ENCODE peak calls at places on chromosomes 6 and 20, in seven cellular contexts. T is adrenal gland, X is astrocyte, N is sigmoid colon, G is epithelial cell of esophagus, Q is heart right ventricle, M is hepatocyte. B is an unnamed sample.

GRCh38 chr6:142802124-142802523 is 142.9 kb downstream of the HIVEP2 start:
- DNase-seq in N (no peak), Q (no peak), X (peak), T (peak), M (peak), G (peak), B (no peak)

GRCh38 chr20:5077761-5078387 is 41.9 kb downstream of the PCNA start:
- DNase-seq in X (no peak), T (no peak), M (no peak), N (no peak), Q (no peak), G (no peak), B (no peak)

GRCh38 chr6:44265843-44266233 is 487 bp upstream of the NFKBIE start:
- DNase-seq in T (no peak), M (no peak), Q (no peak), X (no peak), N (no peak), G (no peak), B (no peak)

GRCh38 chr6:35737413-35738211 is 780 bp downstream of the ARMC12 start:
- DNase-seq in Q (no peak), G (peak), T (no peak), M (peak), X (peak), N (no peak), B (peak)

GRCh38 chr20:35604444-35604750 is 11.2 kb upstream of the SPAG4 start:
- DNase-seq in G (peak), T (peak), X (no peak), N (peak), Q (no peak), M (no peak), B (no peak)

GRCh38 chr6:106591111-106591825 is 38.0 kb downstream of the RTN4IP1 start:
- DNase-seq in T (no peak), M (no peak), X (peak), G (peak), Q (no peak), N (no peak), B (no peak)

GRCh38 chr6:106765496-106765895 is 136.1 kb downstream of the QRSL1 start:
- DNase-seq in X (no peak), G (no peak), Q (no peak), T (no peak), M (no peak), N (no peak), B (no peak)

GRCh38 chr6:10399451-10399850 is 15.4 kb downstream of the TFAP2A start:
- DNase-seq in T (no peak), G (no peak), X (no peak), Q (no peak), M (no peak), N (no peak), B (no peak)

GRCh38 chr6:105209950-105210706 is 30.3 kb upstream of the POPDC3 start:
- DNase-seq in M (no peak), N (no peak), Q (no peak), X (peak), T (no peak), G (peak), B (no peak)

GRCh38 chr20:15900443-15900842 is 672.8 kb downstream of the KIF16B start:
- DNase-seq in X (peak), Q (no peak), G (no peak), M (no peak), T (no peak), N (no peak), B (no peak)

GRCh38 chr6:36349240-36349639 is 12.6 kb upstream of the BNIP5 start:
- DNase-seq in M (no peak), T (no peak), Q (no peak), N (no peak), G (peak), X (no peak), B (peak)

GRCh38 chr6:34955447-34955846 is 66.4 kb downstream of the ANKS1A start:
- DNase-seq in G (no peak), X (no peak), T (no peak), Q (no peak), M (no peak), N (no peak), B (no peak)

GRCh38 chr6:84392292-84392691 is 164.8 kb upstream of the CEP162 start:
- DNase-seq in G (no peak), N (no peak), M (no peak), X (no peak), Q (no peak), T (no peak), B (no peak)

GRCh38 chr20:31835977-31836852 is 9.2 kb downstream of the FOXS1 start:
- DNase-seq in M (peak), N (peak), X (peak), G (peak), Q (peak), T (peak), B (no peak)

GRCh38 chr6:141955621-141956020 is 177.1 kb upstream of the GJE1 start:
- DNase-seq in N (no peak), T (no peak), G (no peak), X (no peak), Q (no peak), M (no peak), B (no peak)

GRCh38 chr6:14881399-14881798 is 364.5 kb upstream of the JARID2 start:
- DNase-seq in X (peak), Q (peak), M (no peak), G (peak), N (no peak), T (no peak), B (no peak)

GRCh38 chr6:32845381-32845884 is 1.6 kb upstream of the PSMB8 start:
- DNase-seq in M (no peak), T (no peak), G (no peak), X (no peak), Q (no peak), N (peak), B (no peak)

GRCh38 chr6:3139090-3139903 is 18.0 kb downstream of the TUBB2A start:
- DNase-seq in M (peak), X (peak), T (peak), N (peak), Q (peak), G (peak), B (peak)

GRCh38 chr6:22928775-22929174 is 359.4 kb downstream of the HDGFL1 start:
- DNase-seq in X (no peak), M (no peak), N (no peak), T (no peak), G (no peak), Q (no peak), B (no peak)

GRCh38 chr20:20286061-20286460 is 81.8 kb upstream of the INSM1 start:
- DNase-seq in T (no peak), N (no peak), X (no peak), M (no peak), Q (no peak), G (no peak), B (no peak)

GRCh38 chr6:18141805-18142590 is 12.9 kb downstream of the TPMT start:
- DNase-seq in T (no peak), N (no peak), M (no peak), X (no peak), Q (no peak), G (no peak), B (no peak)

GRCh38 chr6:84258268-84258667 is 30.8 kb upstream of the CEP162 start:
- DNase-seq in X (no peak), G (no peak), M (no peak), T (no peak), Q (no peak), N (no peak), B (no peak)

GRCh38 chr6:37454420-37455125 is 21.6 kb downstream of the CMTR1 start:
- DNase-seq in M (no peak), G (no peak), N (no peak), Q (no peak), X (no peak), T (no peak), B (no peak)

GRCh38 chr6:125745281-125746018 is 4.0 kb upstream of the HEY2 start:
- DNase-seq in M (no peak), N (no peak), G (no peak), T (no peak), Q (no peak), X (no peak), B (no peak)

GRCh38 chr6:20313086-20313485 is 88.6 kb upstream of the E2F3 start:
- DNase-seq in M (no peak), T (no peak), G (no peak), N (no peak), X (no peak), Q (no peak), B (no peak)

GRCh38 chr20:49313271-49313670 is 35.4 kb upstream of the ZNFX1 start:
- DNase-seq in N (no peak), G (no peak), M (no peak), X (no peak), T (no peak), Q (no peak), B (no peak)

GRCh38 chr20:61569836-61570235 is 317.8 kb downstream of the CDH4 start:
- DNase-seq in Q (no peak), T (no peak), M (no peak), N (no peak), X (no peak), G (no peak), B (no peak)

GRCh38 chr6:26331809-26332226 is 33.2 kb upstream of the BTN3A2 start:
- DNase-seq in T (no peak), G (no peak), Q (no peak), N (no peak), M (no peak), X (no peak), B (no peak)

GRCh38 chr6:44367686-44368085 is 19.8 kb upstream of the CDC5L start:
- DNase-seq in X (no peak), T (no peak), M (no peak), N (no peak), G (peak), Q (no peak), B (no peak)

GRCh38 chr6:157265630-157266029 is 57.7 kb downstream of the TMEM242 start:
- DNase-seq in T (no peak), N (peak), M (no peak), Q (no peak), G (no peak), X (no peak), B (no peak)

GRCh38 chr6:90305800-90306448 is 9.3 kb upstream of the BACH2 start:
- DNase-seq in Q (no peak), G (no peak), N (no peak), T (no peak), M (no peak), X (no peak), B (no peak)

GRCh38 chr20:62962221-62962879 is 9.8 kb downstream of the SLC17A9 start:
- DNase-seq in G (no peak), X (no peak), M (no peak), T (no peak), Q (no peak), N (no peak), B (no peak)

GRCh38 chr20:62959998-62960436 is 7.5 kb downstream of the SLC17A9 start:
- DNase-seq in G (no peak), N (no peak), Q (no peak), M (no peak), X (no peak), T (no peak), B (no peak)

GRCh38 chr20:62961799-62962198 is 9.3 kb downstream of the SLC17A9 start:
- DNase-seq in T (no peak), Q (no peak), G (no peak), N (no peak), X (no peak), M (no peak), B (no peak)

GRCh38 chr20:62962891-62963613 is 10.5 kb downstream of the SLC17A9 start:
- DNase-seq in Q (no peak), N (no peak), X (no peak), M (no peak), T (no peak), G (no peak), B (no peak)

GRCh38 chr20:62961310-62961783 is 8.8 kb downstream of the SLC17A9 start:
- DNase-seq in N (no peak), Q (no peak), G (peak), X (no peak), M (no peak), T (no peak), B (no peak)
- TF ChIP-seq CTCF in N (no peak), Q (no peak), G (no peak), X (no peak), M (no peak), T (no peak), B (no peak)

GRCh38 chr6:135170849-135171248 is 10.3 kb upstream of the MYB start:
- DNase-seq in X (no peak), M (no peak), G (peak), T (no peak), Q (no peak), N (no peak), B (no peak)
- H3K4me3 ChIP-seq in X (no peak), M (no peak), G (no peak), T (no peak), Q (no peak), N (no peak), B (no peak)

DNA sequence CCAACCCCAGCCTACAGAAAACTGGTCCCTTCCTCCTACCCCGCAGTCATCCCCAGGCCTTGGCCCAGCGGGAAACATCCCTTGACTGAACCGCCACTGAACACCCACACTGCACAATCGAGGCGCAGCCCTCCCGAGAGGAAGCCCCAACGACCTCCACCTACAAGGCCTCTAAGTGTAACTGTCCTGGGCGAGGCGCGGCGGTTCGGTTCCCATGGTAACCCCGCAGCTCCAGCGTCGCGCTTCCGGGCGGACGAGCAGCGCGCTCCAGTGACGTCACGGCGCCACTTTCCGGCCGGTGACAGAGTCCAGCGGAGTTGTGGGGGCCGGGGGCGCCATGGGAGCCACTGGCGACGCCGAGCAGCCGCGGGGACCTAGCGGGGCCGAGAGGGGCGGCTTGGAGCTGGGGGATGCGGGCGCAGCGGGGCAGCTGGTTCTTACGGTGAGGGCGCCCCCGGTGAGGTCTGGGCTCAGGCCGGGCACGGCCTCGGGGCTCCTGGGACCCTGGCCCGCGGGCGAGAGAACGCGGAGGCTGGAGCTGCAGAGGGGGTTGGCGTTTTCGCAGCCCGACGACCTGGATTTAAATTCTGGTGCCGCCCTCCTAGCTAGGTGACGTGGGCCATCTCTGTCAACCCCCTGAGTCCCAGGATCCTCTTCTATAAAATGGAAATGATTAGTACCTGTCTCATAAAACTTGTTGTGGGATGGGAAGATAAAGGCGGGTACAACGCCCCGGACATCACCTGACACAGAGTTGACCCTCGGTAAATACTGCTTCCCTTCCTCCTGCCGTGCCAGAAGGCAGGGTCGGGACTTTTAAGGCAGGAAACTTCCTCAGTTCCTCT is at the start of the genes DNTTIP1 and WFDC3:
- DNase-seq in M (peak), X (peak), N (peak), T (peak), G (peak), Q (peak), B (peak)
- TF ChIP-seq CTCF in M (no peak), X (no peak), N (no peak), T (no peak), G (no peak), Q (no peak), B (no peak)

DNA sequence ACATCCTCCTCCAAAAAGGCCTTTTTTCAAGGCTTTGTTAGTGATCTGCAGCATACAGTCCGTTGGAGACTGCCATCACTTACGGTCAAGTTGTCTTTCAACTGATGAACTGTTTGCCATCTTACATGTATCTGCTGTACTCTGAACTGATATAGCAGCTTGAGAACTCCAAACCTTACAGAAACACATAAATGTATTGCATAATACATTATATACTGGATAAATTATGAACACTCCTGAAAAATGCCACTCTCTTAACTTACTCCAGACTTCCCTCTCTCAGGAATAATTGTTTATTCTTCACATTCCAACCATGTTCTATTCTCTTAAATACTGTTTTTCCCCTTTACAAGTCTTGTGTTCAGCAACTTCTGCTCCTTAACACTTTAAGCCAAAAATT is 14.6 kb upstream of the RHAG start:
- DNase-seq in G (no peak), N (no peak), M (no peak), X (no peak), T (no peak), Q (no peak), B (no peak)
- H3K4me3 ChIP-seq in G (no peak), N (no peak), M (no peak), X (no peak), T (no peak), Q (no peak), B (no peak)